ENCODE peak calls at places on chromosomes 6 and 20, in five cellular contexts. One of them, this sample, is unnamed. For H3K27me3 and H3K9me3, the result is how much of the 10 kb centered on the place peaks cover.

GRCh38 chr6:92723390-92723931 is 695.9 kb downstream of the EPHA7 start:
- DNase-seq in cardiac muscle cell: peak
- DNase-seq in ovary: no peak
- DNase-seq in right lobe of liver: no peak
- DNase-seq in GM23248: no peak
- DNase-seq in this sample: no peak

GRCh38 chr6:144757299-144757698 is 472.2 kb downstream of the UTRN start:
- DNase-seq in right lobe of liver: no peak
- DNase-seq in ovary: no peak
- DNase-seq in GM23248: no peak
- DNase-seq in cardiac muscle cell: no peak
- DNase-seq in this sample: no peak

GRCh38 chr6:7240351-7240750 is 72.6 kb downstream of the SSR1 start:
- DNase-seq in GM23248: no peak
- DNase-seq in cardiac muscle cell: no peak
- DNase-seq in ovary: no peak
- DNase-seq in right lobe of liver: no peak
- DNase-seq in this sample: no peak

GRCh38 chr20:51456511-51457280 is 85.8 kb downstream of the NFATC2 start:
- DNase-seq in cardiac muscle cell: peak
- DNase-seq in ovary: peak
- DNase-seq in GM23248: peak
- DNase-seq in right lobe of liver: peak
- DNase-seq in this sample: peak

GRCh38 chr6:79969784-79970183 is 22.4 kb upstream of the ELOVL4 start:
- DNase-seq in right lobe of liver: no peak
- DNase-seq in ovary: no peak
- DNase-seq in GM23248: no peak
- DNase-seq in cardiac muscle cell: no peak
- DNase-seq in this sample: no peak

GRCh38 chr6:121885399-121886152 is 450.1 kb downstream of the GJA1 start:
- DNase-seq in cardiac muscle cell: peak
- DNase-seq in ovary: no peak
- DNase-seq in GM23248: peak
- DNase-seq in right lobe of liver: no peak
- DNase-seq in this sample: no peak

GRCh38 chr20:61430228-61430624 is 178.2 kb downstream of the CDH4 start:
- DNase-seq in cardiac muscle cell: no peak
- DNase-seq in ovary: no peak
- DNase-seq in right lobe of liver: no peak
- DNase-seq in GM23248: no peak
- DNase-seq in this sample: peak

GRCh38 chr6:167580512-167580911 is 246.2 kb upstream of the AFDN start:
- DNase-seq in ovary: no peak
- DNase-seq in cardiac muscle cell: no peak
- DNase-seq in GM23248: no peak
- DNase-seq in right lobe of liver: no peak
- DNase-seq in this sample: no peak

GRCh38 chr6:170096803-170097504 is 193.9 kb downstream of the DLL1 start:
- DNase-seq in cardiac muscle cell: no peak
- DNase-seq in right lobe of liver: peak
- DNase-seq in ovary: no peak
- DNase-seq in GM23248: no peak
- DNase-seq in this sample: peak

GRCh38 chr20:1734269-1734858 is 76.8 kb upstream of the SIRPG start:
- DNase-seq in cardiac muscle cell: no peak
- DNase-seq in right lobe of liver: no peak
- DNase-seq in ovary: no peak
- DNase-seq in GM23248: peak
- DNase-seq in this sample: no peak
- H3K27me3 ChIP-seq in cardiac muscle cell: under half
- H3K27me3 ChIP-seq in right lobe of liver: under half
- H3K27me3 ChIP-seq in ovary: under half
- H3K27me3 ChIP-seq in GM23248: under half
- H3K27me3 ChIP-seq in this sample: under half

DNA sequence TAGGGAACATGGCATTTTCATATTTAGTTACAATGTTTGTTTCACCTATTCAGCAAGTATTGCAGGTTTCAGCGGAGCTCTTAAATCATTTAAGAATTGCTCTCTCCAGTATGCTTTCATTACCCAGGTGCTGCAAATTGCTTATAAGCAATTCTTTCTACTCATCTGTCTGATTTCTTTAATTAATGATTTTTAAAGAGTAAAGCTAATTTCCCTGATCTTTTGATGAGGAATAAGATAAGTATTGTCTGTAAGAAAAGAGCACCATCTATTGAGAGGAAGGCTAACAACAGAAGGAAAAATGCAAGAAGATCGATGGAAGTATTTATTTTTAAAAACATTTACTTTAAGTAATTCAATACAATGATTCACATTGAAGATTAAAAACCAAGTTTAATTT is 2.0 kb downstream of the OPRM1 start:
- DNase-seq in ovary: no peak
- DNase-seq in right lobe of liver: no peak
- DNase-seq in GM23248: peak
- DNase-seq in cardiac muscle cell: no peak
- DNase-seq in this sample: no peak
- H3K4me3 ChIP-seq in ovary: no peak
- H3K4me3 ChIP-seq in right lobe of liver: no peak
- H3K4me3 ChIP-seq in GM23248: no peak
- H3K4me3 ChIP-seq in cardiac muscle cell: no peak
- H3K4me3 ChIP-seq in this sample: no peak

GRCh38 chr20:41604002-41604401 is 14.2 kb downstream of the CHD6 start:
- DNase-seq in GM23248: no peak
- DNase-seq in right lobe of liver: no peak
- DNase-seq in cardiac muscle cell: no peak
- DNase-seq in ovary: no peak
- DNase-seq in this sample: no peak
- H3K9me3 ChIP-seq in GM23248: under half
- H3K9me3 ChIP-seq in right lobe of liver: under half
- H3K9me3 ChIP-seq in cardiac muscle cell: under half
- H3K9me3 ChIP-seq in ovary: under half
- H3K9me3 ChIP-seq in this sample: under half

DNA sequence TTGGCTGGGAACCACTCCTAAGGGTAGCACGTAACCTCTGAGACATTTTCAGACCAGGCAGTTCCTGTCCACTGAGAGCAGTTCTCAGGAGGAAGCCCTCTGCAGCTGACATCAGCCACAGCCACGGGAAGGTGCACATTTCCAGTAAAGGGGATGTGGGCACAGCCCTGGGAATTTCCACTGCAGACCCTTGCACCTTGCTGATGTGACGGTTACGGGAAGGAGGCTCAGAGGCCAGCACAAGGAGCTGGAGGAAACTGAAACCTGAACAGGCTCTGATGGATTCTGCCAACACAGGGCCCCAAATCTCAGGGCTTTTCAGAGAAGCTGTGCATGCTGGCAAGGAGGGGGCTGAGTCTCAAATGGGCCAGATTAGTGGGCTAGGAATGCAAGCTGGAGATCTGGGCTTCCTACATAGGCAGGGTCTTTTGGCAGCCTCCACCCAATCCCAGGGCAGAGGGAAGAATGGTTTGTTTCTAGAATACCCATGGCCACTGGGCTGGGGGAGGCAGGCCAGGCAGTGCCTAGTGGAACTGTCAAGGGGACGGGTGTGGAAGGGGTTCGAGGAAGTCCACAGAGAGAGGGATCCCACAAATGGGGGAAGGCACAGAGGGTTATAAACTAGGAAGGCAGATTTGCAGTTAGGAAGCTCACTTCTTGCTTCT is 14.2 kb downstream of the EBF4 start:
- DNase-seq in ovary: no peak
- DNase-seq in right lobe of liver: no peak
- DNase-seq in GM23248: no peak
- DNase-seq in cardiac muscle cell: no peak
- DNase-seq in this sample: no peak
- H3K27me3 ChIP-seq in ovary: under half
- H3K27me3 ChIP-seq in right lobe of liver: under half
- H3K27me3 ChIP-seq in GM23248: under half
- H3K27me3 ChIP-seq in cardiac muscle cell: under half
- H3K27me3 ChIP-seq in this sample: under half

DNA sequence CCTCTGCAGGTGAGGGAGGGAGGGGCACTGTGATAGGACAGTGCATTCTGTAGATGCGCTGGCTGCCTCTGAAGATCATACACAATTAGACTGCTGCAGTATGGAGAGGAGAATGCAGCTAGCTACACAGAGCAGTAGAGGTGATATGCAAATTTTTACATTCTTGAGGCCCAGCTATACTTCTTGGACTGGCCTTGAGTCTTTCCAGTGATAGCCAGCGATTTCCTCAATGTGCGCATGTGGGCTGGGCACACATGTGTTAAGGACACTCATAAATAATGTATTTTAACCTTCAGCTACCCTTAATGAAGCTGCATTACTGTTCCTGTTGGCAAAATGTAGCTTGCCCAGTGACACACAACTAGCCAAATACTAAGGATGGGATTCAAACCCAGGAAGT is 19.0 kb downstream of the TTPAL start:
- DNase-seq in right lobe of liver: no peak
- DNase-seq in GM23248: no peak
- DNase-seq in ovary: no peak
- DNase-seq in cardiac muscle cell: no peak
- DNase-seq in this sample: no peak
- H3K4me3 ChIP-seq in right lobe of liver: no peak
- H3K4me3 ChIP-seq in GM23248: no peak
- H3K4me3 ChIP-seq in ovary: no peak
- H3K4me3 ChIP-seq in cardiac muscle cell: no peak
- H3K4me3 ChIP-seq in this sample: no peak

GRCh38 chr6:125358898-125359297 is 57.1 kb upstream of the HDDC2 start:
- DNase-seq in GM23248: no peak
- DNase-seq in right lobe of liver: no peak
- DNase-seq in cardiac muscle cell: no peak
- DNase-seq in ovary: no peak
- DNase-seq in this sample: no peak
- H3K9me3 ChIP-seq in GM23248: under half
- H3K9me3 ChIP-seq in right lobe of liver: under half
- H3K9me3 ChIP-seq in cardiac muscle cell: under half
- H3K9me3 ChIP-seq in ovary: under half
- H3K9me3 ChIP-seq in this sample: under half

DNA sequence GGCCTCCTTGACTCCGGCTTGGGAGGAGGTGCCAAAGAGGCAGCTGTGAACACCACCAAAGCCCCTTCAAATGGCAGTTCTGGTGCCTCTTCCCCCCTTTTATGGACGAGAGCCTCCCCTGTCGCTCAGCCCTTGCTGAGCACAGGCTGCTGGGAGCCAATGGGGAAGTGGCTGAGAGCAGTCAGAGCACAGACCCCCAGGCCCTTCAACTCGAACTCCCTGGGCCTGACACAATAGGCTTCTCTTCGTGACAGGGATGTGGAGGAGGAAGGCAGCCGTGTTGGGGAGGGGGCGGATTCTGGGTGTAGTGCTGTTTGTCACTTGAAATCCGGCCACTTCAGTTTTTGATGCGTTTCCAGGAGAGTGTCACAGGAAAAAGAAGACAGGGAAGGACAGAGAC is at the start of gene PDYN:
- DNase-seq in right lobe of liver: no peak
- DNase-seq in cardiac muscle cell: no peak
- DNase-seq in GM23248: no peak
- DNase-seq in ovary: no peak
- DNase-seq in this sample: no peak
- H3K27me3 ChIP-seq in right lobe of liver: under half
- H3K27me3 ChIP-seq in cardiac muscle cell: half or more
- H3K27me3 ChIP-seq in GM23248: half or more
- H3K27me3 ChIP-seq in ovary: under half
- H3K27me3 ChIP-seq in this sample: half or more

GRCh38 chr20:3164043-3164762 is 4.5 kb upstream of the FASTKD5 start:
- DNase-seq in GM23248: no peak
- DNase-seq in right lobe of liver: peak
- DNase-seq in cardiac muscle cell: no peak
- DNase-seq in ovary: no peak
- DNase-seq in this sample: no peak

GRCh38 chr20:3166913-3167342 is 6.4 kb downstream of the LZTS3 start:
- DNase-seq in cardiac muscle cell: no peak
- DNase-seq in ovary: peak
- DNase-seq in right lobe of liver: no peak
- DNase-seq in GM23248: no peak
- DNase-seq in this sample: no peak

GRCh38 chr20:3166338-3166912 is 6.8 kb upstream of the FASTKD5 start:
- DNase-seq in cardiac muscle cell: no peak
- DNase-seq in ovary: no peak
- DNase-seq in GM23248: no peak
- DNase-seq in right lobe of liver: peak
- DNase-seq in this sample: no peak

GRCh38 chr20:3164763-3165410 is 5.2 kb upstream of the FASTKD5 start:
- DNase-seq in GM23248: no peak
- DNase-seq in cardiac muscle cell: no peak
- DNase-seq in right lobe of liver: peak
- DNase-seq in ovary: no peak
- DNase-seq in this sample: no peak

DNA sequence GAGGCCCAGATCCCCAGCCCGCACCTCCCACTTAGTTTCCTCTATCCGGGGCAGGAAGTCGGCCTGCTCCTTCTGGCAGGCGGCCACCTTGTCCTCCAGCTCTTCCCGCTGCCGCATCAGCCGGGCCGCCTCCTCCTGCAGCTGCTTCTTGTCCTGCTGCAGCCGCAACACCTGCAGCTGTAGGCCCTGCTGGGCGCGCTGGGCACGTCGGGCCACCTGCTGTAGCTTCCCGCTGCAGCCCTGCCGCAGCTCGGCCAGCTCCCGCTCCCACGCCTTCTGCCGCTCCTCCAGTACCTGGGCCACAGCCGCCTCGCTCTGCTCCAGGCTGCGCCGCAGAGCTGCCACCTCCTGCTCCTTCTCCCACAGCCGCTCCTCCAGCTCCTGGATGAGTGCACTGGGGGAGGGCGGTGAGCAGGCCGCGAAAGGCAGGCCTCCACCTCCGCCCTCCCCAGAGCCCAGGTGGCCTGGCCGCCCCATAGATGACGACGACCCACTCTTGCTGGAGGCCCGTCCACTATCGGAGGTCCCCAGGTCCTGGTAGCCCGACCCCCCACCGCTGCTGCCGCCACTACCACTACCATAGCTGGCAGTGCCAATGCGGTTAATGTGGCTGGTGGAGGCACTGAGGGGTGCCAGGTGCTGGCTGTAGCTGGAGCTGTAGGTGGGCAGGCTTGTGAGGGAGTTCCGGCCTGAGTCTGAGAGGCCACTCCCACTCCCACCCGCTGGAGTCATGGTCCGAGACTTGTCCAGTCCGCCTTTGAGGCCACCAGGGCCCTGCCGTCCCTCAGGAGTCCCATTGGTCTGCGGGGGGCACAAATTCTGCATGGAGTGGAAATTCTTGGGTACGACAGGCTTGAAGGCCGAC is 6.0 kb upstream of the FASTKD5 start:
- DNase-seq in cardiac muscle cell: peak
- DNase-seq in right lobe of liver: peak
- DNase-seq in ovary: peak
- DNase-seq in GM23248: peak
- DNase-seq in this sample: no peak
- H3K4me3 ChIP-seq in cardiac muscle cell: no peak
- H3K4me3 ChIP-seq in right lobe of liver: no peak
- H3K4me3 ChIP-seq in ovary: no peak
- H3K4me3 ChIP-seq in GM23248: no peak
- H3K4me3 ChIP-seq in this sample: no peak

GRCh38 chr20:55937283-55937682 is 68.0 kb downstream of the CBLN4 start:
- DNase-seq in right lobe of liver: no peak
- DNase-seq in cardiac muscle cell: no peak
- DNase-seq in GM23248: no peak
- DNase-seq in ovary: no peak
- DNase-seq in this sample: no peak
- H3K9me3 ChIP-seq in right lobe of liver: under half
- H3K9me3 ChIP-seq in cardiac muscle cell: under half
- H3K9me3 ChIP-seq in GM23248: under half
- H3K9me3 ChIP-seq in ovary: under half
- H3K9me3 ChIP-seq in this sample: under half